ENCODE peak calls at places on chromosomes 2 and 18, in nine cellular contexts. One of them, this sample, is unnamed.

GRCh38 chr2:229096667-229097066 is 174.4 kb downstream of the PID1 start:
- DNase-seq in bronchial epithelial cell: peak
- DNase-seq in coronary artery: no peak
- DNase-seq in mammary epithelial cell: no peak
- DNase-seq in heart right ventricle: no peak
- DNase-seq in IMR-90: no peak
- DNase-seq in cardiac muscle cell: no peak
- DNase-seq in GM12865: no peak
- DNase-seq in dorsolateral prefrontal cortex: no peak
- DNase-seq in this sample: no peak

GRCh38 chr2:23376972-23377371 is 8.0 kb upstream of the KLHL29 start:
- DNase-seq in bronchial epithelial cell: no peak
- DNase-seq in coronary artery: no peak
- DNase-seq in mammary epithelial cell: no peak
- DNase-seq in heart right ventricle: no peak
- DNase-seq in IMR-90: peak
- DNase-seq in cardiac muscle cell: no peak
- DNase-seq in GM12865: no peak
- DNase-seq in dorsolateral prefrontal cortex: no peak
- DNase-seq in this sample: no peak

GRCh38 chr18:13625843-13626543 is 100.4 kb downstream of the FAM210A start:
- DNase-seq in bronchial epithelial cell: no peak
- DNase-seq in coronary artery: no peak
- DNase-seq in mammary epithelial cell: no peak
- DNase-seq in heart right ventricle: no peak
- DNase-seq in IMR-90: no peak
- DNase-seq in cardiac muscle cell: no peak
- DNase-seq in GM12865: no peak
- DNase-seq in dorsolateral prefrontal cortex: no peak
- DNase-seq in this sample: no peak

GRCh38 chr2:240482141-240482540 is 46.7 kb downstream of the GPC1 start:
- DNase-seq in bronchial epithelial cell: no peak
- DNase-seq in coronary artery: peak
- DNase-seq in mammary epithelial cell: no peak
- DNase-seq in heart right ventricle: no peak
- DNase-seq in IMR-90: no peak
- DNase-seq in cardiac muscle cell: no peak
- DNase-seq in GM12865: no peak
- DNase-seq in dorsolateral prefrontal cortex: no peak
- DNase-seq in this sample: no peak

GRCh38 chr2:134020608-134021007 is 233.3 kb upstream of the MGAT5 start:
- DNase-seq in bronchial epithelial cell: no peak
- DNase-seq in coronary artery: no peak
- DNase-seq in mammary epithelial cell: no peak
- DNase-seq in heart right ventricle: no peak
- DNase-seq in IMR-90: no peak
- DNase-seq in cardiac muscle cell: no peak
- DNase-seq in GM12865: peak
- DNase-seq in dorsolateral prefrontal cortex: no peak
- DNase-seq in this sample: no peak

GRCh38 chr2:40178971-40179370 is 272.9 kb downstream of the SLC8A1 start:
- DNase-seq in bronchial epithelial cell: peak
- DNase-seq in coronary artery: no peak
- DNase-seq in mammary epithelial cell: peak
- DNase-seq in heart right ventricle: no peak
- DNase-seq in IMR-90: peak
- DNase-seq in cardiac muscle cell: no peak
- DNase-seq in GM12865: peak
- DNase-seq in dorsolateral prefrontal cortex: no peak
- DNase-seq in this sample: peak

GRCh38 chr18:55422456-55423185 is 165.4 kb downstream of the TCF4 start:
- DNase-seq in bronchial epithelial cell: no peak
- DNase-seq in coronary artery: no peak
- DNase-seq in mammary epithelial cell: no peak
- DNase-seq in heart right ventricle: peak
- DNase-seq in IMR-90: peak
- DNase-seq in cardiac muscle cell: no peak
- DNase-seq in GM12865: peak
- DNase-seq in dorsolateral prefrontal cortex: peak
- DNase-seq in this sample: no peak

GRCh38 chr18:66635342-66635741 is 31.5 kb upstream of the CDH19 start:
- DNase-seq in bronchial epithelial cell: no peak
- DNase-seq in coronary artery: no peak
- DNase-seq in mammary epithelial cell: no peak
- DNase-seq in heart right ventricle: no peak
- DNase-seq in IMR-90: no peak
- DNase-seq in cardiac muscle cell: no peak
- DNase-seq in GM12865: no peak
- DNase-seq in dorsolateral prefrontal cortex: no peak
- DNase-seq in this sample: no peak

GRCh38 chr2:187553908-187554703 is at the start of gene TFPI:
- DNase-seq in bronchial epithelial cell: peak
- DNase-seq in coronary artery: no peak
- DNase-seq in mammary epithelial cell: no peak
- DNase-seq in heart right ventricle: no peak
- DNase-seq in IMR-90: peak
- DNase-seq in cardiac muscle cell: peak
- DNase-seq in GM12865: peak
- DNase-seq in dorsolateral prefrontal cortex: no peak
- DNase-seq in this sample: peak

GRCh38 chr2:170843656-170844055 is 27.0 kb downstream of the GAD1 start:
- DNase-seq in bronchial epithelial cell: peak
- DNase-seq in coronary artery: no peak
- DNase-seq in mammary epithelial cell: peak
- DNase-seq in heart right ventricle: no peak
- DNase-seq in IMR-90: peak
- DNase-seq in cardiac muscle cell: no peak
- DNase-seq in GM12865: no peak
- DNase-seq in dorsolateral prefrontal cortex: no peak
- DNase-seq in this sample: peak

GRCh38 chr2:675051-675450 is 2.2 kb downstream of the TMEM18 start:
- DNase-seq in bronchial epithelial cell: no peak
- DNase-seq in coronary artery: no peak
- DNase-seq in mammary epithelial cell: no peak
- DNase-seq in heart right ventricle: no peak
- DNase-seq in IMR-90: no peak
- DNase-seq in cardiac muscle cell: no peak
- DNase-seq in GM12865: peak
- DNase-seq in dorsolateral prefrontal cortex: no peak
- DNase-seq in this sample: no peak

GRCh38 chr2:165839610-165840009 is 45.6 kb upstream of the GALNT3 start:
- DNase-seq in bronchial epithelial cell: peak
- DNase-seq in coronary artery: no peak
- DNase-seq in mammary epithelial cell: peak
- DNase-seq in heart right ventricle: no peak
- DNase-seq in IMR-90: peak
- DNase-seq in cardiac muscle cell: no peak
- DNase-seq in GM12865: no peak
- DNase-seq in dorsolateral prefrontal cortex: no peak
- DNase-seq in this sample: peak

GRCh38 chr2:160229591-160229990 is 29.5 kb upstream of the ITGB6 start:
- DNase-seq in bronchial epithelial cell: peak
- DNase-seq in coronary artery: no peak
- DNase-seq in mammary epithelial cell: peak
- DNase-seq in heart right ventricle: no peak
- DNase-seq in IMR-90: peak
- DNase-seq in cardiac muscle cell: no peak
- DNase-seq in GM12865: no peak
- DNase-seq in dorsolateral prefrontal cortex: no peak
- DNase-seq in this sample: peak

GRCh38 chr2:24830351-24830750 is 37.1 kb downstream of the CENPO start:
- DNase-seq in bronchial epithelial cell: peak
- DNase-seq in coronary artery: peak
- DNase-seq in mammary epithelial cell: no peak
- DNase-seq in heart right ventricle: no peak
- DNase-seq in IMR-90: peak
- DNase-seq in cardiac muscle cell: no peak
- DNase-seq in GM12865: no peak
- DNase-seq in dorsolateral prefrontal cortex: no peak
- DNase-seq in this sample: peak
- TF ChIP-seq CTCF in bronchial epithelial cell: no peak
- TF ChIP-seq CTCF in coronary artery: no peak
- TF ChIP-seq CTCF in mammary epithelial cell: peak
- TF ChIP-seq CTCF in heart right ventricle: no peak
- TF ChIP-seq CTCF in IMR-90: peak
- TF ChIP-seq CTCF in cardiac muscle cell: peak
- TF ChIP-seq CTCF in GM12865: no peak
- TF ChIP-seq CTCF in dorsolateral prefrontal cortex: peak
- TF ChIP-seq CTCF in this sample: peak

GRCh38 chr2:120226296-120226695 is 3.1 kb upstream of the TMEM185B start:
- DNase-seq in bronchial epithelial cell: no peak
- DNase-seq in coronary artery: no peak
- DNase-seq in mammary epithelial cell: no peak
- DNase-seq in heart right ventricle: no peak
- DNase-seq in IMR-90: no peak
- DNase-seq in cardiac muscle cell: no peak
- DNase-seq in GM12865: no peak
- DNase-seq in dorsolateral prefrontal cortex: no peak
- DNase-seq in this sample: no peak

GRCh38 chr2:120224256-120224655 is 1.1 kb upstream of the TMEM185B start:
- DNase-seq in bronchial epithelial cell: no peak
- DNase-seq in coronary artery: peak
- DNase-seq in mammary epithelial cell: no peak
- DNase-seq in heart right ventricle: no peak
- DNase-seq in IMR-90: no peak
- DNase-seq in cardiac muscle cell: no peak
- DNase-seq in GM12865: no peak
- DNase-seq in dorsolateral prefrontal cortex: no peak
- DNase-seq in this sample: no peak

GRCh38 chr2:120225549-120226065 is 2.4 kb upstream of the TMEM185B start:
- DNase-seq in bronchial epithelial cell: no peak
- DNase-seq in coronary artery: no peak
- DNase-seq in mammary epithelial cell: no peak
- DNase-seq in heart right ventricle: no peak
- DNase-seq in IMR-90: no peak
- DNase-seq in cardiac muscle cell: no peak
- DNase-seq in GM12865: no peak
- DNase-seq in dorsolateral prefrontal cortex: no peak
- DNase-seq in this sample: no peak

GRCh38 chr2:120223034-120223912 is at the start of gene TMEM185B:
- DNase-seq in bronchial epithelial cell: peak
- DNase-seq in coronary artery: peak
- DNase-seq in mammary epithelial cell: peak
- DNase-seq in heart right ventricle: peak
- DNase-seq in IMR-90: peak
- DNase-seq in cardiac muscle cell: peak
- DNase-seq in GM12865: peak
- DNase-seq in dorsolateral prefrontal cortex: peak
- DNase-seq in this sample: peak

DNA sequence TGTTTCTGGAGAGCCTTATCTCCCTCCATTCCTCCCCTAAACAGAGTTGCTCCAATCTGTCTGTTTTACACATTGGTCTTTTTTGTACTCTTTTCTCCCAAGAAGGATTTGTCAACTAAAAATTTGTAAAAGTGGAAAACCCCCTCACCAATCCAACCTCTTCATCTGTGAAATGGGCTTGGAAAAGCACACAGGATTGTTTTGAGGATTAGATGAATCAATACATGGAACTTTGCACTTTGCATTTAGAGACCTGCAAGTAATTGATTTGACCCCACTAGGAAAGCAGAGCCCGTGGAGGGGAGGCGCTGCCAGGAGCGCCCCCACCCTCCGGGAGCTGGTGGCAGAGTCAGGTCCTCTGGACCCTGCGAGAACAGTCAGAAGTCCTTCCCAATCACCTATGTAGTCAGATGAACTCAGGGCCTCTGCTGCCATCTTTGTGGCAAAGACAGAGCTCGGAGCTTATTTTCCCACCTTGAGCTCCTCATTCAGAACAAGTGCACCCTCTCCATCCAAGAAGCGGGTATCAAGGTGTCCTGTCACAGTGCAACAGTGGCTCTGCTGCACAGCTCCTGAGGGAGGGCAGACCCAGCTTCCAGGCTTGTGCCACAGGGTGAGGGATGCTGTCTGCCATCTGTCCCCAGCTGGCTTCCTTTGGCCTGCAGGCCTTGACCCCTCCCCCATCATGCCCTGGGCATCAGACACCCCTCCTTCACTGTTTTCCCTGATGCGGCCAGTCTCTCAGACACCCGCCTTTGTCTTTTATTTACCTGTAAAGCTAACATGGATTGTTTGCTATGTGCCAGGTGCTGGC is 1.7 kb upstream of the TMEM185B start:
- DNase-seq in bronchial epithelial cell: no peak
- DNase-seq in coronary artery: no peak
- DNase-seq in mammary epithelial cell: no peak
- DNase-seq in heart right ventricle: no peak
- DNase-seq in IMR-90: no peak
- DNase-seq in cardiac muscle cell: no peak
- DNase-seq in GM12865: no peak
- DNase-seq in dorsolateral prefrontal cortex: no peak
- DNase-seq in this sample: no peak
- H3K4me3 ChIP-seq in bronchial epithelial cell: no peak
- H3K4me3 ChIP-seq in coronary artery: no peak
- H3K4me3 ChIP-seq in mammary epithelial cell: no peak
- H3K4me3 ChIP-seq in heart right ventricle: no peak
- H3K4me3 ChIP-seq in IMR-90: no peak
- H3K4me3 ChIP-seq in cardiac muscle cell: no peak
- H3K4me3 ChIP-seq in GM12865: no peak
- H3K4me3 ChIP-seq in dorsolateral prefrontal cortex: no peak
- H3K4me3 ChIP-seq in this sample: no peak

GRCh38 chr18:3447895-3448844 is 1.8 kb upstream of the TGIF1 start:
- DNase-seq in bronchial epithelial cell: peak
- DNase-seq in coronary artery: peak
- DNase-seq in mammary epithelial cell: peak
- DNase-seq in heart right ventricle: peak
- DNase-seq in IMR-90: peak
- DNase-seq in cardiac muscle cell: peak
- DNase-seq in GM12865: peak
- DNase-seq in dorsolateral prefrontal cortex: peak
- DNase-seq in this sample: peak
- TF ChIP-seq CTCF in bronchial epithelial cell: peak
- TF ChIP-seq CTCF in coronary artery: no peak
- TF ChIP-seq CTCF in mammary epithelial cell: peak
- TF ChIP-seq CTCF in heart right ventricle: no peak
- TF ChIP-seq CTCF in IMR-90: peak
- TF ChIP-seq CTCF in cardiac muscle cell: peak
- TF ChIP-seq CTCF in GM12865: no peak
- TF ChIP-seq CTCF in dorsolateral prefrontal cortex: no peak
- TF ChIP-seq CTCF in this sample: no peak

DNA sequence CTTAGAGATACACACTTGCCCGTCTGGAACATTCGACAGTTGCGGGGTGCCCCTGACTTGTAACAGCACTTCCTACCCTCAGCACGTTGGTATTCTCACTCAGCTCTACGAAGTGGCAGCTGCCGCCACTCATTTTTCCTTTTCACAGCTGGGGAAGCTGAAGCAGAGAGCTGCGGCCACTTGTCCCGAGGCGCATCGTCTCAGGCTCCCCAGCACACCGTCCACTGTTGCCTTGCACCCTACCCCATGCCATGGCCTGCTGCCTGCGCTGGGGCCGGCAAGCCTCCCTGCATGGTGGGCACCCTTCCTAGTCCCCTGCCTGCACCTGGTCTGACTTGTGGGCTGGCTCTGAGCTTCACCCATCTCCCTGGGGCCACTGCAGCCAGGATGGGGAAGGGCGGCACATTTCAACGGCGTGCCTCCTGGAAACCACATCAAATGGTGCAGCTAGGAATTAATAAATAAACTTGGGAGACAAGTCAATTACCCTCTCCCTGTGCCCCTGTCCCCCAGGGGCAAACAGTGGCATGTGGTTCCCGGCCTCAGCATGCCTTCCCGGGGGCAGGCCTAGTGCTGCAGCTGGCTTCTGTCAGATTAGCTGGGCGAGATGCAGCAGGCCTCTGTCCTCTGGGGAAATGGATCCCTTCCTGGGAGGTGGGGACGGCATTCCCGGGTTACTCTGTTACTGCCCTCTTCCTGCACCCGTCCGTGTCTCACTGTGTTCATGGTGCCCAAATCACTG is 64.7 kb upstream of the HAAO start:
- DNase-seq in bronchial epithelial cell: peak
- DNase-seq in coronary artery: no peak
- DNase-seq in mammary epithelial cell: peak
- DNase-seq in heart right ventricle: no peak
- DNase-seq in IMR-90: no peak
- DNase-seq in cardiac muscle cell: no peak
- DNase-seq in GM12865: no peak
- DNase-seq in dorsolateral prefrontal cortex: no peak
- DNase-seq in this sample: no peak
- H3K4me3 ChIP-seq in bronchial epithelial cell: no peak
- H3K4me3 ChIP-seq in coronary artery: no peak
- H3K4me3 ChIP-seq in mammary epithelial cell: no peak
- H3K4me3 ChIP-seq in heart right ventricle: no peak
- H3K4me3 ChIP-seq in IMR-90: no peak
- H3K4me3 ChIP-seq in cardiac muscle cell: no peak
- H3K4me3 ChIP-seq in GM12865: no peak
- H3K4me3 ChIP-seq in dorsolateral prefrontal cortex: no peak
- H3K4me3 ChIP-seq in this sample: no peak

This sample was measured in foreskin fibroblast.